ENCODE peak calls at places on chromosomes 7 and 10, in seven cellular contexts. L, K, P, D, C, N and B are unnamed samples.
A peak's percentile ranks its signal among the peaks of the same experiment; 100 is the strongest.

GRCh38 chr10:78336402-78336791 is 302.7 kb downstream of the RPS24 start:
- DNase-seq in P (peak; percentile 87), L (no peak), K (peak; percentile 97), N (no peak), D (no peak), C (no peak), B (no peak)

GRCh38 chr7:152395115-152395514 is 40.7 kb downstream of the KMT2C start:
- DNase-seq in P (peak; percentile 49), D (peak; percentile 91), L (no peak), N (no peak), K (peak; percentile 82), C (no peak), B (no peak)

GRCh38 chr7:123054357-123055133 is 59.0 kb upstream of the TAS2R16 start:
- DNase-seq in K (no peak), C (peak; percentile 71), L (no peak), P (no peak), D (no peak), N (peak; percentile 29), B (peak; percentile 77)

GRCh38 chr7:41633690-41634089 is 69.2 kb downstream of the INHBA start:
- DNase-seq in P (no peak), L (no peak), D (no peak), K (no peak), C (no peak), N (no peak), B (no peak)

GRCh38 chr10:77328272-77328816 is 309.3 kb downstream of the KCNMA1 start:
- DNase-seq in C (peak; percentile 35), D (peak; percentile 9), K (peak; percentile 48), L (peak; percentile 64), P (peak; percentile 46), N (no peak), B (peak; percentile 60)

GRCh38 chr7:32479574-32480200 is 10.5 kb downstream of the LSM5 start:
- DNase-seq in C (no peak), L (no peak), P (peak; percentile 51), D (peak; percentile 42), N (no peak), K (peak; percentile 52), B (peak; percentile 63)

GRCh38 chr7:90345548-90346319 is 782 bp upstream of the GTPBP10 start:
- DNase-seq in C (no peak), K (peak; percentile 42), P (peak; percentile 57), D (no peak), N (no peak), L (no peak), B (peak; percentile 50)

GRCh38 chr7:127158659-127159058 is 94.1 kb downstream of the GRM8 start:
- DNase-seq in C (no peak), P (no peak), D (no peak), L (no peak), K (no peak), N (no peak), B (peak; percentile 61)

GRCh38 chr7:102063736-102064135 is 222.9 kb upstream of the SH2B2 start:
- DNase-seq in D (peak; percentile 99), N (peak; percentile 33), K (peak; percentile 68), P (peak; percentile 32), C (peak; percentile 80), L (no peak), B (peak; percentile 98)

GRCh38 chr7:93622036-93622714 is 47.7 kb upstream of the CALCR start:
- DNase-seq in N (no peak), C (peak; percentile 35), K (peak; percentile 8), L (no peak), P (peak; percentile 33), D (peak; percentile 41), B (peak; percentile 81)

GRCh38 chr10:71603190-71603589 is 116.4 kb downstream of the C10orf105 start:
- DNase-seq in N (no peak), C (no peak), L (no peak), K (no peak), D (no peak), P (no peak), B (no peak)

GRCh38 chr10:71601273-71601672 is 118.3 kb downstream of the C10orf105 start:
- DNase-seq in N (no peak), D (no peak), L (no peak), K (no peak), P (no peak), C (no peak), B (no peak)

GRCh38 chr10:71598673-71599072 is 120.9 kb downstream of the C10orf105 start:
- DNase-seq in C (no peak), D (peak; percentile 57), P (no peak), N (no peak), K (no peak), L (no peak), B (no peak)

GRCh38 chr10:71599518-71599917 is 120.1 kb downstream of the C10orf105 start:
- DNase-seq in L (no peak), N (no peak), K (no peak), D (no peak), C (no peak), P (no peak), B (no peak)

GRCh38 chr10:71600856-71601255 is 118.7 kb downstream of the C10orf105 start:
- DNase-seq in N (no peak), L (no peak), K (peak; percentile 55), D (peak; percentile 10), C (no peak), P (peak; percentile 41), B (no peak)
- H4K8ac ChIP-seq in N (no peak overlapping the region), L (no peak overlapping the region), K (no peak overlapping the region), D (no peak overlapping the region), C (no peak overlapping the region), P (no peak overlapping the region), B (no peak overlapping the region)

DNA sequence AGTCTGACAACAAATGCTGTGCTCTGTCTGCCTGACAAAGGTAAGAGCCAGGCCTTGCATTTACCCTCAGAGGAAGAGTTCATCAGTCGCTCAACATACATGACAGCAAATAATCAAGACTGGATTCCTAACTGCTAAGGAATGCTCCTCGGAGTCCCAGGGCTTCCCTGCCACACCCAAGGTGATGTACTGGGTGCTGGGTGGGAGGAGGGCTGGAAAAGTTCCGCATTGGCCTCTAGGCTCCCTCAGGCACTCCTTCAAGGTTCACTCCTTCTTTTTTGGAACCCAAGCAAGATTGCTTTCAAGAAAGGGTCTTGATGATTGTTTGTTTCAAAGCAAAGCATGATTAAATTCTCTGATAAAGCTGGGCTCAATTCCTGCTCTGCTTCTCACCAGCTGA is 173.6 kb downstream of the ELMO1 start:
- DNase-seq in N (no peak), L (no peak), K (no peak), D (no peak), C (no peak), P (no peak), B (peak; percentile 37)
- H4K8ac ChIP-seq in N (no peak overlapping the region), L (no peak overlapping the region), K (no peak overlapping the region), D (no peak overlapping the region), C (no peak overlapping the region), P (no peak overlapping the region), B (no peak overlapping the region)

GRCh38 chr10:131899695-131900349 is 986 bp upstream of the PPP2R2D start:
- DNase-seq in N (no peak), K (no peak), L (no peak), P (peak; percentile 30), D (no peak), C (no peak), B (peak; percentile 29)
- H4K8ac ChIP-seq in N (peak overlapping the region; percentile 88), K (no peak overlapping the region), L (no peak overlapping the region), P (peak overlapping the region; percentile 61), D (peak overlapping the region; percentile 81), C (no peak overlapping the region), B (no peak overlapping the region)

GRCh38 chr10:100286051-100287033 is at the start of gene BLOC1S2:
- DNase-seq in C (peak; percentile 91), P (peak; percentile 92), K (peak; percentile 92), D (peak; percentile 90), L (peak; percentile 80), N (peak; percentile 64), B (peak; percentile 93)
- H4K8ac ChIP-seq in C (no peak within 1 kb of the TSS), P (peak within 1 kb of the TSS; percentile 96), K (peak within 1 kb of the TSS; percentile 100), D (peak within 1 kb of the TSS; percentile 77), L (peak within 1 kb of the TSS; percentile 87), N (peak within 1 kb of the TSS; percentile 94), B (no peak within 1 kb of the TSS)